ENCODE peak calls at places on chromosomes 2 and 18, in six cellular contexts. One of them, this sample, is unnamed.

GRCh38 chr18:48022531-48023330 is 92.3 kb upstream of the SMAD2 start:
- DNase-seq in transverse colon: no peak
- DNase-seq in right atrium auricular region: no peak
- DNase-seq in cardiac muscle cell: peak; percentile 85
- DNase-seq in tibial artery: peak; percentile 59
- DNase-seq in adrenal gland: peak; percentile 53
- DNase-seq in this sample: peak; percentile 34

GRCh38 chr2:2561346-2562095 is 230.4 kb upstream of the MYT1L start:
- DNase-seq in transverse colon: no peak
- DNase-seq in right atrium auricular region: no peak
- DNase-seq in tibial artery: peak; percentile 19
- DNase-seq in cardiac muscle cell: no peak
- DNase-seq in adrenal gland: no peak
- DNase-seq in this sample: no peak

GRCh38 chr2:43224131-43224570 is 2.3 kb downstream of the ZFP36L2 start:
- DNase-seq in adrenal gland: peak; percentile 79
- DNase-seq in tibial artery: peak; percentile 84
- DNase-seq in cardiac muscle cell: peak; percentile 87
- DNase-seq in transverse colon: peak; percentile 77
- DNase-seq in right atrium auricular region: no peak
- DNase-seq in this sample: peak; percentile 90

GRCh38 chr2:174631009-174631981 is 33.7 kb upstream of the WIPF1 start:
- DNase-seq in transverse colon: no peak
- DNase-seq in cardiac muscle cell: peak; percentile 80
- DNase-seq in adrenal gland: no peak
- DNase-seq in right atrium auricular region: no peak
- DNase-seq in tibial artery: no peak
- DNase-seq in this sample: no peak

GRCh38 chr2:127076924-127077323 is 30.0 kb downstream of the BIN1 start:
- DNase-seq in adrenal gland: peak; percentile 56
- DNase-seq in transverse colon: no peak
- DNase-seq in right atrium auricular region: no peak
- DNase-seq in tibial artery: no peak
- DNase-seq in cardiac muscle cell: no peak
- DNase-seq in this sample: no peak

GRCh38 chr2:130371723-130372054 is 15.8 kb downstream of the PTPN18 start:
- DNase-seq in transverse colon: no peak
- DNase-seq in adrenal gland: peak; percentile 42
- DNase-seq in cardiac muscle cell: no peak
- DNase-seq in right atrium auricular region: no peak
- DNase-seq in tibial artery: no peak
- DNase-seq in this sample: no peak

GRCh38 chr2:3244486-3244885 is 133.1 kb downstream of the EIPR1 start:
- DNase-seq in transverse colon: no peak
- DNase-seq in tibial artery: no peak
- DNase-seq in cardiac muscle cell: no peak
- DNase-seq in adrenal gland: no peak
- DNase-seq in right atrium auricular region: no peak
- DNase-seq in this sample: no peak

GRCh38 chr2:120959426-120959825 is 223.8 kb downstream of the GLI2 start:
- DNase-seq in cardiac muscle cell: no peak
- DNase-seq in right atrium auricular region: no peak
- DNase-seq in adrenal gland: no peak
- DNase-seq in transverse colon: no peak
- DNase-seq in tibial artery: no peak
- DNase-seq in this sample: peak; percentile 71

GRCh38 chr2:191112448-191112901 is 38.3 kb downstream of the STAT4 start:
- DNase-seq in tibial artery: no peak
- DNase-seq in transverse colon: no peak
- DNase-seq in adrenal gland: no peak
- DNase-seq in right atrium auricular region: no peak
- DNase-seq in cardiac muscle cell: no peak
- DNase-seq in this sample: no peak

GRCh38 chr2:183868707-183869106 is 729.6 kb upstream of the ZNF804A start:
- DNase-seq in tibial artery: no peak
- DNase-seq in adrenal gland: no peak
- DNase-seq in transverse colon: no peak
- DNase-seq in right atrium auricular region: no peak
- DNase-seq in cardiac muscle cell: no peak
- DNase-seq in this sample: no peak

GRCh38 chr2:187002242-187002641 is 153.3 kb upstream of the ZSWIM2 start:
- DNase-seq in right atrium auricular region: no peak
- DNase-seq in transverse colon: no peak
- DNase-seq in cardiac muscle cell: no peak
- DNase-seq in adrenal gland: no peak
- DNase-seq in tibial artery: no peak
- DNase-seq in this sample: no peak

GRCh38 chr2:187008111-187008510 is 159.1 kb upstream of the ZSWIM2 start:
- DNase-seq in right atrium auricular region: no peak
- DNase-seq in cardiac muscle cell: peak; percentile 11
- DNase-seq in transverse colon: no peak
- DNase-seq in tibial artery: no peak
- DNase-seq in adrenal gland: no peak
- DNase-seq in this sample: no peak

GRCh38 chr2:187001248-187001647 is 152.3 kb upstream of the ZSWIM2 start:
- DNase-seq in adrenal gland: no peak
- DNase-seq in transverse colon: no peak
- DNase-seq in tibial artery: no peak
- DNase-seq in right atrium auricular region: no peak
- DNase-seq in cardiac muscle cell: no peak
- DNase-seq in this sample: no peak

GRCh38 chr2:187003611-187004010 is 154.6 kb upstream of the ZSWIM2 start:
- DNase-seq in tibial artery: no peak
- DNase-seq in cardiac muscle cell: peak; percentile 9
- DNase-seq in right atrium auricular region: no peak
- DNase-seq in adrenal gland: no peak
- DNase-seq in transverse colon: no peak
- DNase-seq in this sample: no peak

GRCh38 chr2:187003038-187003543 is 154.1 kb upstream of the ZSWIM2 start:
- DNase-seq in tibial artery: no peak
- DNase-seq in transverse colon: no peak
- DNase-seq in adrenal gland: peak; percentile 27
- DNase-seq in cardiac muscle cell: peak; percentile 40
- DNase-seq in right atrium auricular region: no peak
- DNase-seq in this sample: no peak
- H3K27ac ChIP-seq in tibial artery: no peak overlapping the region
- H3K27ac ChIP-seq in transverse colon: no peak overlapping the region
- H3K27ac ChIP-seq in adrenal gland: no peak overlapping the region
- H3K27ac ChIP-seq in cardiac muscle cell: no peak overlapping the region
- H3K27ac ChIP-seq in right atrium auricular region: no peak overlapping the region
- H3K27ac ChIP-seq in this sample: no peak overlapping the region

DNA sequence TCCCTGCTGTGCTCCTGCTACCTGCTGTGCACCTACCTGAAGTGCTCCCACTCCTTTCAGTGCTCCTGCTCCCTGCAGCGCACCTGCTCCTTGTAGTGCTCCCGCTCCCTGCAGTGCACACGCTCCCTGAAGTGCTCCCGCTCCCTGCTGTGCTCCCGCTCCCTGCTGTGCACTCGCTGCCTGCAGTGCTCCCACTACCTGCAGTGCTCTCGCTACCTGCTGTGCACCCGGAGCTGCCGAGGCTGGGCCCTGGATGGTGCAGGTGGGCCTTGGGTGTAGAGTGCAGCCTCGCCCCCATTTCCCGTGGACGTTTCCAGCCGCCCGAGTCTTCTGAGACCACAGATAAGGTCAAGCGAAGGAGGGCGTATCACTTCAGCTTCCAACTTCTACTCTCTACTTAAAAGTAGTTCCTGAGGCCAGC is 16.0 kb downstream of the TMEM18 start:
- DNase-seq in transverse colon: no peak
- DNase-seq in adrenal gland: no peak
- DNase-seq in cardiac muscle cell: no peak
- DNase-seq in right atrium auricular region: no peak
- DNase-seq in tibial artery: no peak
- DNase-seq in this sample: peak; percentile 54
- H3K4me1 ChIP-seq in transverse colon: no peaks in the 10 kb centered on the region
- H3K4me1 ChIP-seq in adrenal gland: no peaks in the 10 kb centered on the region
- H3K4me1 ChIP-seq in cardiac muscle cell: no peaks in the 10 kb centered on the region
- H3K4me1 ChIP-seq in right atrium auricular region: no peaks in the 10 kb centered on the region
- H3K4me1 ChIP-seq in tibial artery: no peaks in the 10 kb centered on the region
- H3K4me1 ChIP-seq in this sample: no peaks in the 10 kb centered on the region

GRCh38 chr2:172461591-172462392 is 34.4 kb downstream of the ITGA6 start:
- DNase-seq in adrenal gland: peak; percentile 52
- DNase-seq in tibial artery: no peak
- DNase-seq in transverse colon: peak; percentile 84
- DNase-seq in right atrium auricular region: no peak
- DNase-seq in cardiac muscle cell: peak; percentile 57
- DNase-seq in this sample: peak; percentile 91

GRCh38 chr2:172460780-172461201 is 33.4 kb downstream of the ITGA6 start:
- DNase-seq in transverse colon: no peak
- DNase-seq in cardiac muscle cell: peak; percentile 75
- DNase-seq in tibial artery: no peak
- DNase-seq in right atrium auricular region: no peak
- DNase-seq in adrenal gland: no peak
- DNase-seq in this sample: no peak

GRCh38 chr2:172465417-172466334 is 38.3 kb downstream of the ITGA6 start:
- DNase-seq in adrenal gland: peak; percentile 83
- DNase-seq in tibial artery: no peak
- DNase-seq in right atrium auricular region: peak; percentile 75
- DNase-seq in cardiac muscle cell: peak; percentile 88
- DNase-seq in transverse colon: peak; percentile 83
- DNase-seq in this sample: no peak

GRCh38 chr2:172464340-172465129 is 37.1 kb downstream of the ITGA6 start:
- DNase-seq in tibial artery: no peak
- DNase-seq in cardiac muscle cell: no peak
- DNase-seq in right atrium auricular region: no peak
- DNase-seq in transverse colon: no peak
- DNase-seq in adrenal gland: no peak
- DNase-seq in this sample: no peak

GRCh38 chr2:172462393-172463381 is 35.3 kb downstream of the ITGA6 start:
- DNase-seq in cardiac muscle cell: no peak
- DNase-seq in tibial artery: no peak
- DNase-seq in right atrium auricular region: no peak
- DNase-seq in adrenal gland: no peak
- DNase-seq in transverse colon: peak; percentile 44
- DNase-seq in this sample: no peak
- TF ChIP-seq CTCF in cardiac muscle cell: no peak
- TF ChIP-seq CTCF in tibial artery: no peak
- TF ChIP-seq CTCF in right atrium auricular region: no peak
- TF ChIP-seq CTCF in adrenal gland: peak; percentile 9
- TF ChIP-seq CTCF in transverse colon: no peak
- TF ChIP-seq CTCF in this sample: peak; percentile 38

GRCh38 chr2:36567711-36568408 is 30.1 kb downstream of the FEZ2 start:
- DNase-seq in right atrium auricular region: no peak
- DNase-seq in cardiac muscle cell: no peak
- DNase-seq in tibial artery: no peak
- DNase-seq in adrenal gland: no peak
- DNase-seq in transverse colon: no peak
- DNase-seq in this sample: no peak

GRCh38 chr2:36570416-36570815 is 27.6 kb downstream of the FEZ2 start:
- DNase-seq in cardiac muscle cell: no peak
- DNase-seq in right atrium auricular region: no peak
- DNase-seq in adrenal gland: no peak
- DNase-seq in transverse colon: no peak
- DNase-seq in tibial artery: no peak
- DNase-seq in this sample: no peak

GRCh38 chr2:36566887-36567286 is 31.1 kb downstream of the FEZ2 start:
- DNase-seq in transverse colon: no peak
- DNase-seq in cardiac muscle cell: no peak
- DNase-seq in adrenal gland: no peak
- DNase-seq in right atrium auricular region: no peak
- DNase-seq in tibial artery: no peak
- DNase-seq in this sample: no peak

GRCh38 chr2:36568533-36569246 is 29.3 kb downstream of the FEZ2 start:
- DNase-seq in transverse colon: no peak
- DNase-seq in adrenal gland: no peak
- DNase-seq in right atrium auricular region: no peak
- DNase-seq in cardiac muscle cell: peak; percentile 45
- DNase-seq in tibial artery: no peak
- DNase-seq in this sample: no peak

DNA sequence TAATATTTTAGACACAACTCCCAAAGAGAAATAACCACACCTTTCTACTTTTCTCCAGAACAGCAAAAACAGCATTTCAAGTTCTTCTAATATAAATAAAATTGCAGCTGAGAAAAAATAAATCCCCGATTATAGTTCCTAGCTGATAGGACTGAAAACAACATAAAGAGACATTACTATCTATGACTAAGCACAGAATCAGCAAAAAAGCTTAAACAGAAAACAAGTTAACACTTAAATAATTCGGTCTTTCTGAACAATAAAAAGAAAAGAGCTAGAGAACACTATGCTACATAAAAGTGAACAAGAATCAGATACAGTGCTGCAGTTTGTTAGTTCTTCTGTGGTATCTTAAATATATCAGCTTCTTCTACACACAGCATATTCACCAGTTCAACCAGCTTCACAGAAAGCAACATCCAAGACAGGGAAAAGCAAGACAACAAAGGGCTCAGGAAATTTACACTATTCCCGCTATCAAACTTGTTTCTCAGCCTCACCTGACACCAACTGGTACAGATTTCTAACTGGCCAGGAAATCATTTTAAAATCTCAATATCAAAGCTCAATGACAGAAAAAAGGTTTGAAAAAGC is 28.6 kb downstream of the FEZ2 start:
- DNase-seq in cardiac muscle cell: peak; percentile 22
- DNase-seq in right atrium auricular region: no peak
- DNase-seq in transverse colon: no peak
- DNase-seq in tibial artery: no peak
- DNase-seq in adrenal gland: no peak
- DNase-seq in this sample: no peak
- H3K27ac ChIP-seq in cardiac muscle cell: no peak overlapping the region
- H3K27ac ChIP-seq in right atrium auricular region: no peak overlapping the region
- H3K27ac ChIP-seq in transverse colon: peak overlapping the region; percentile 16
- H3K27ac ChIP-seq in tibial artery: no peak overlapping the region
- H3K27ac ChIP-seq in adrenal gland: peak overlapping the region; percentile 40
- H3K27ac ChIP-seq in this sample: peak overlapping the region; percentile 34

GRCh38 chr2:232388324-232388891 is 9.9 kb downstream of the ALPP start:
- DNase-seq in tibial artery: no peak
- DNase-seq in cardiac muscle cell: no peak
- DNase-seq in transverse colon: no peak
- DNase-seq in adrenal gland: no peak
- DNase-seq in right atrium auricular region: no peak
- DNase-seq in this sample: no peak
- H3K4me1 ChIP-seq in tibial artery: peaks cover 24% of the 10 kb centered on the region
- H3K4me1 ChIP-seq in cardiac muscle cell: peaks cover 7% of the 10 kb centered on the region
- H3K4me1 ChIP-seq in transverse colon: peaks cover 5% of the 10 kb centered on the region
- H3K4me1 ChIP-seq in adrenal gland: no peaks in the 10 kb centered on the region
- H3K4me1 ChIP-seq in right atrium auricular region: peaks cover 22% of the 10 kb centered on the region
- H3K4me1 ChIP-seq in this sample: no peaks in the 10 kb centered on the region

DNA sequence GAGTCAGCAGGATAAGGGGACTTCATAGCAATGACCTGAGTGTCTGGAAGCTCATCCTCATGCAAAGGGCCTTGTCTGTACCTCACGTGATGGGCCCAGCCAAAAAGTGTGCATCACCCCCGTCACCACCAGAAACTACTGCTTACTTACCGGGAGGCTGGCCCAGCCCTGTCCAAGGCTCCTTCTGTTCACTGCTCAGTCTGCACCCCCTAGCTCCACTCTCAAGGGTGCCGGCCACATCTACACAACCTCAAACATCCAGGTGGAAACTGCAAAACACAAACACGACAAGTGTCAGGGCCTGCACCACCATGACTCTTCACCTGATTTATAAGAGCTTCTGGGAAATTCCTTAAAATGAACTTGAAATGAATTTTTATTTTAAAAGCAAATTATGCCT is 55.1 kb downstream of the ADD2 start:
- DNase-seq in cardiac muscle cell: no peak
- DNase-seq in transverse colon: no peak
- DNase-seq in tibial artery: no peak
- DNase-seq in adrenal gland: no peak
- DNase-seq in right atrium auricular region: peak; percentile 36
- DNase-seq in this sample: no peak
- TF ChIP-seq CTCF in cardiac muscle cell: no peak
- TF ChIP-seq CTCF in transverse colon: no peak
- TF ChIP-seq CTCF in tibial artery: no peak
- TF ChIP-seq CTCF in adrenal gland: no peak
- TF ChIP-seq CTCF in right atrium auricular region: no peak
- TF ChIP-seq CTCF in this sample: no peak